ENCODE peak calls at places on chromosomes 2 and 18, in five cellular contexts. One of them, this sample, is unnamed.

GRCh38 chr2:24009680-24010476 is at the start of gene MFSD2B:
- DNase-seq in SK-N-SH: peak; percentile 86
- DNase-seq in A549: no peak
- DNase-seq in ovary: no peak
- DNase-seq in sigmoid colon: no peak
- DNase-seq in this sample: no peak

GRCh38 chr2:230944123-230944653 is 19.1 kb upstream of the GPR55 start:
- DNase-seq in sigmoid colon: no peak
- DNase-seq in A549: no peak
- DNase-seq in SK-N-SH: no peak
- DNase-seq in ovary: no peak
- DNase-seq in this sample: no peak

GRCh38 chr2:184154438-184154837 is 443.9 kb upstream of the ZNF804A start:
- DNase-seq in A549: no peak
- DNase-seq in ovary: no peak
- DNase-seq in SK-N-SH: no peak
- DNase-seq in sigmoid colon: no peak
- DNase-seq in this sample: no peak

GRCh38 chr2:71736091-71736878 is 282.9 kb downstream of the DYSF start:
- DNase-seq in A549: no peak
- DNase-seq in SK-N-SH: no peak
- DNase-seq in sigmoid colon: peak; percentile 69
- DNase-seq in ovary: no peak
- DNase-seq in this sample: peak; percentile 39

GRCh38 chr2:107545066-107545465 is 281.6 kb upstream of the RGPD4 start:
- DNase-seq in ovary: no peak
- DNase-seq in sigmoid colon: no peak
- DNase-seq in A549: no peak
- DNase-seq in SK-N-SH: no peak
- DNase-seq in this sample: no peak

GRCh38 chr2:197307236-197307932 is 3.2 kb downstream of the ANKRD44 start:
- DNase-seq in A549: no peak
- DNase-seq in ovary: no peak
- DNase-seq in sigmoid colon: no peak
- DNase-seq in SK-N-SH: peak; percentile 45
- DNase-seq in this sample: no peak

GRCh38 chr2:148926291-148926961 is 51.4 kb downstream of the KIF5C start:
- DNase-seq in A549: peak; percentile 9
- DNase-seq in SK-N-SH: peak; percentile 63
- DNase-seq in sigmoid colon: no peak
- DNase-seq in ovary: no peak
- DNase-seq in this sample: no peak

GRCh38 chr2:163884416-163884815 is 148.6 kb upstream of the FIGN start:
- DNase-seq in A549: no peak
- DNase-seq in SK-N-SH: no peak
- DNase-seq in sigmoid colon: no peak
- DNase-seq in ovary: no peak
- DNase-seq in this sample: no peak

GRCh38 chr2:42788-43187 is 3.5 kb downstream of the FAM110C start:
- DNase-seq in SK-N-SH: no peak
- DNase-seq in sigmoid colon: no peak
- DNase-seq in ovary: no peak
- DNase-seq in A549: no peak
- DNase-seq in this sample: no peak

GRCh38 chr2:17558878-17559277 is 18.4 kb downstream of the VSNL1 start:
- DNase-seq in sigmoid colon: no peak
- DNase-seq in ovary: no peak
- DNase-seq in SK-N-SH: no peak
- DNase-seq in A549: no peak
- DNase-seq in this sample: no peak

GRCh38 chr2:17557596-17557995 is 17.1 kb downstream of the VSNL1 start:
- DNase-seq in sigmoid colon: no peak
- DNase-seq in A549: no peak
- DNase-seq in SK-N-SH: no peak
- DNase-seq in ovary: no peak
- DNase-seq in this sample: no peak

GRCh38 chr2:17555150-17555549 is 14.7 kb downstream of the VSNL1 start:
- DNase-seq in A549: no peak
- DNase-seq in sigmoid colon: no peak
- DNase-seq in ovary: no peak
- DNase-seq in SK-N-SH: no peak
- DNase-seq in this sample: no peak

DNA sequence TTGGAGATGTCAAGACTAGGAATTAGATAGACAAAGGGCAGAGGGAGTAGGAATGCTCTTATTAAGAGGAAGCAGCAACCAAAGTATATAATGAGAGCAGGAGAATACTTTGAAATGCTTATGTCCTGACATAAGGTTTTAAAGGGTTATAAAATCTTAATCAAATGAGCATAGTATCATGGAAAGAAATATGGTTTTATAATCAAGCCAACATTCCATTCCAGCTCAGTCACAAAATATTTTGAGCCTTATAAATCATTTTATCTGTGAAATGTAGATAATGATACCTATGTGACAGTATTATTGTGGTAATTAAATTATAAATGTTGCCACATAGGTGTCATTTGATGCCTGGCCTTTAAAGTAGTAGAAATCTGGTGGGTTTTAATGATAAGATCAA is 17.6 kb downstream of the VSNL1 start:
- DNase-seq in A549: no peak
- DNase-seq in ovary: no peak
- DNase-seq in SK-N-SH: no peak
- DNase-seq in sigmoid colon: no peak
- DNase-seq in this sample: no peak
- H3K9me3 ChIP-seq in A549: no peaks in the 10 kb centered on the region
- H3K9me3 ChIP-seq in ovary: no peaks in the 10 kb centered on the region
- H3K9me3 ChIP-seq in SK-N-SH: no peaks in the 10 kb centered on the region
- H3K9me3 ChIP-seq in sigmoid colon: no peaks in the 10 kb centered on the region
- H3K9me3 ChIP-seq in this sample: no peaks in the 10 kb centered on the region

GRCh38 chr2:202375611-202376408 is at the start of gene BMPR2:
- DNase-seq in sigmoid colon: peak; percentile 94
- DNase-seq in A549: peak; percentile 39
- DNase-seq in ovary: peak; percentile 93
- DNase-seq in SK-N-SH: peak; percentile 93
- DNase-seq in this sample: peak; percentile 77
- TF ChIP-seq EP300 in sigmoid colon: peak; percentile 12
- TF ChIP-seq EP300 in A549: no peak
- TF ChIP-seq EP300 in ovary: peak; percentile 64
- TF ChIP-seq EP300 in SK-N-SH: no peak
- TF ChIP-seq EP300 in this sample: peak; percentile 86

GRCh38 chr2:147440694-147441093 is 404.1 kb upstream of the ACVR2A start:
- DNase-seq in ovary: no peak
- DNase-seq in sigmoid colon: no peak
- DNase-seq in SK-N-SH: no peak
- DNase-seq in A549: no peak
- DNase-seq in this sample: no peak
- H3K4me3 ChIP-seq in ovary: no peak overlapping the region
- H3K4me3 ChIP-seq in sigmoid colon: no peak overlapping the region
- H3K4me3 ChIP-seq in SK-N-SH: no peak overlapping the region
- H3K4me3 ChIP-seq in A549: no peak overlapping the region
- H3K4me3 ChIP-seq in this sample: no peak overlapping the region

DNA sequence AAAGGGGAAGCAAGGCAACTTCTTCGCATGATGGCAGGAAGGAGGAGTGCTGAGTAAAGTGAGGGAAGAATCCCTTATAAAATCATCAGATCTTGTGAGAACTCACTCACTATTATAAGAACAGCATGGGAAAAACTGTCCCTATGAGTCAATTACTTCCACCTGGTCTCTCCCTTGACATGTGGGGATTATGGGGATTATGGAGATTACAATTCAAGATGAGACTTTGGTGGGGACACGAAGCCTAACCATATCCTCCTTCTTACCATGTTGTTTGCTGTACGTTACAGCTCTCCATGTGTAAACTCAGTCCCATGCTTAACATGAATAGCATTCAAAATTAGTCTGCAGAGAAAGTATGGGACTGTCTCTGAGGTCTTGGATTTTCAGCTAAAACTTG is 1096.8 kb upstream of the ACVR2A start:
- DNase-seq in sigmoid colon: no peak
- DNase-seq in A549: no peak
- DNase-seq in SK-N-SH: no peak
- DNase-seq in ovary: no peak
- DNase-seq in this sample: no peak
- H3K9me3 ChIP-seq in sigmoid colon: no peaks in the 10 kb centered on the region
- H3K9me3 ChIP-seq in A549: no peaks in the 10 kb centered on the region
- H3K9me3 ChIP-seq in SK-N-SH: no peaks in the 10 kb centered on the region
- H3K9me3 ChIP-seq in ovary: no peaks in the 10 kb centered on the region
- H3K9me3 ChIP-seq in this sample: no peaks in the 10 kb centered on the region

GRCh38 chr2:106030287-106031268 is 163.5 kb downstream of the UXS1 start:
- DNase-seq in A549: no peak
- DNase-seq in sigmoid colon: peak; percentile 86
- DNase-seq in ovary: peak; percentile 66
- DNase-seq in SK-N-SH: no peak
- DNase-seq in this sample: no peak
- TF ChIP-seq EP300 in A549: no peak
- TF ChIP-seq EP300 in sigmoid colon: no peak
- TF ChIP-seq EP300 in ovary: no peak
- TF ChIP-seq EP300 in SK-N-SH: no peak
- TF ChIP-seq EP300 in this sample: peak; percentile 71

GRCh38 chr2:209579236-209579749 is 155.4 kb downstream of the MAP2 start:
- DNase-seq in A549: no peak
- DNase-seq in SK-N-SH: peak; percentile 60
- DNase-seq in sigmoid colon: no peak
- DNase-seq in ovary: no peak
- DNase-seq in this sample: no peak

DNA sequence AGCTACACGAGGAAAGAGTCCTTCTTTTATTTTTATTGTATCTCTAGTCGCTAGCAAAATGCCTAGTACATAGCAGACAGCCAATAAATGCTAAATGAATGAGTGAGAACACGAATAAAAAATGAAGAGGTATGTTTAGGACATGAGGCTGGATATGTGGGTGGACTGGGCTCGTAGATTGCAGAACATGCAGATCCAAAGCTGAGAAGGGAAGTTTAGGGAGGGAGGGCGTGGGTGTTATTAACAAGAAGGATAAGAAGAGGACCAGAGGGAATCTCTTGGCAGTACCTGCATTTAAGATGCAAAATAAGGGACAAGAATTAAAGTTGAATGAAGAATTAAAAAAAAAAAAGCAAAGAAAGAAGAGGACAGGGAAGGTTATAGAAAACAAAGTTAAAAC is 161.1 kb downstream of the MAP2 start:
- DNase-seq in SK-N-SH: no peak
- DNase-seq in sigmoid colon: no peak
- DNase-seq in ovary: no peak
- DNase-seq in A549: no peak
- DNase-seq in this sample: no peak
- H3K4me3 ChIP-seq in SK-N-SH: no peak overlapping the region
- H3K4me3 ChIP-seq in sigmoid colon: no peak overlapping the region
- H3K4me3 ChIP-seq in ovary: no peak overlapping the region
- H3K4me3 ChIP-seq in A549: no peak overlapping the region
- H3K4me3 ChIP-seq in this sample: no peak overlapping the region

GRCh38 chr2:30503692-30504076 is 56.6 kb downstream of the LCLAT1 start:
- DNase-seq in SK-N-SH: no peak
- DNase-seq in sigmoid colon: no peak
- DNase-seq in ovary: no peak
- DNase-seq in A549: no peak
- DNase-seq in this sample: no peak
- H3K9me3 ChIP-seq in SK-N-SH: peaks cover 17% of the 10 kb centered on the region
- H3K9me3 ChIP-seq in sigmoid colon: peaks cover 4% of the 10 kb centered on the region
- H3K9me3 ChIP-seq in ovary: no peaks in the 10 kb centered on the region
- H3K9me3 ChIP-seq in A549: peaks cover 25% of the 10 kb centered on the region
- H3K9me3 ChIP-seq in this sample: no peaks in the 10 kb centered on the region

DNA sequence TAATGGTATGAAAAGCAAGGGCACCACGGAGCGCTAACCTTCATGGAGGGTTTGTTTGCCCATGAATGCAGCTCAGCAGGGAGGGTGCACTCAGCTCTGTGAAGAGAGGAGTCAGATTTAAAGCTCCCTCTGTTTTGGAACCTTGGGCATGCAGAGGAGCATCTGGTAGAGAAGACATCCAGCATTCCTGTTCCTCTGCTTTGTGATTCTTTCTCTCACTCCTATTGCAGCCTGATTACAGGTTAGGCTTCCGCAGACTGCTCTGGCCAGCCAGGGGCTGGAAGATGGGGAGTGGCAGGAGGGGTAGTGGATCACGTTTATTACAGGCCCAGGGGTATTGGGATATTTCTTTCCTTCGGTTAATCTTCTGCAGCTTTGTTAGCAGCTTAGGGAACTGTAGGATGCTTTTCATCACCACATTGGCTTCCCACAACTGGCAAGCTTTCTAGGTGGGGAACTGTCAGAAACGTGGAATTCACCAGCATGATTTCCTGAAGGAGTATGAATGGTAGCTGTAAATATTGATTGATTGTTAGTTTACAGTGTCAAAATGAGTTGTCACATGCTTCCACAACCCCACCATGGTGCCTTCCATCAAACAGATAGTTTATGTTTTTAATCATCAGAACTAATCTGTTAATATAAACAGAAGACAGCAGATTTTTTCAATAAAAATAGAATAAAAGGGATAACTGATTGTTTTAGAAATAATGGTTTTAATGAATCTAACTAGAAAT is 201.1 kb downstream of the VAPA start:
- DNase-seq in ovary: no peak
- DNase-seq in sigmoid colon: no peak
- DNase-seq in SK-N-SH: no peak
- DNase-seq in A549: no peak
- DNase-seq in this sample: no peak
- TF ChIP-seq EP300 in ovary: no peak
- TF ChIP-seq EP300 in sigmoid colon: no peak
- TF ChIP-seq EP300 in SK-N-SH: no peak
- TF ChIP-seq EP300 in A549: no peak
- TF ChIP-seq EP300 in this sample: no peak